ENCODE peak calls at places on chromosomes 4 and X, in seven cellular contexts. P is neural crest cell; C is CD4-positive, alpha-beta T cell; M is naive thymus-derived CD4-positive, alpha-beta T cell; U is substantia nigra; E is SW480; O is LoVo. Z is an unnamed sample.

GRCh38 chrX:150509703-150510102 is 58.7 kb upstream of the MTM1 start:
- DNase-seq in P (no peak), C (no peak), M (no peak), U (no peak), E (no peak), O (no peak), Z (no peak)

GRCh38 chr4:107818301-107818910 is 6.3 kb upstream of the SGMS2 start:
- DNase-seq in P (no peak), C (no peak), M (no peak), U (no peak), E (peak), O (peak), Z (no peak)

GRCh38 chrX:150372280-150372679 is 9.2 kb downstream of the MAMLD1 start:
- DNase-seq in P (no peak), C (no peak), M (no peak), U (peak), E (no peak), O (no peak), Z (no peak)

GRCh38 chr4:114265342-114265741 is 285.9 kb upstream of the ARSJ start:
- DNase-seq in P (no peak), C (no peak), M (no peak), U (no peak), E (no peak), O (no peak), Z (no peak)

GRCh38 chrX:119236599-119237525 is 777 bp downstream of the PGRMC1 start:
- DNase-seq in P (no peak), C (peak), M (no peak), U (peak), E (peak), O (no peak), Z (peak)

GRCh38 chr4:169066934-169067333 is 56.9 kb upstream of the CBR4 start:
- DNase-seq in P (no peak), C (no peak), M (no peak), U (no peak), E (no peak), O (no peak), Z (no peak)

GRCh38 chrX:154748712-154749339 is 2.1 kb downstream of the GAB3 start:
- DNase-seq in P (peak), C (peak), M (peak), U (peak), E (peak), O (peak), Z (peak)

GRCh38 chr4:15918484-15919129 is 19.9 kb downstream of the FGFBP1 start:
- DNase-seq in P (no peak), C (no peak), M (no peak), U (no peak), E (no peak), O (no peak), Z (no peak)